ENCODE peak calls at places on chromosomes 5 and 9, in four cellular contexts. W is HCT116, Y is H9, N is cardiac muscle cell. A is an unnamed sample.

GRCh38 chr9:71628247-71628646 is 140.1 kb downstream of the CEMIP2 start:
- DNase-seq in W (no peak), Y (no peak), N (no peak), A (no peak)

GRCh38 chr5:31640024-31640423 is 1.1 kb downstream of the PDZD2 start:
- DNase-seq in W (no peak), Y (peak; percentile 46), N (peak; percentile 34), A (no peak)

GRCh38 chr9:135512904-135513303 is 8.3 kb upstream of the LCN1 start:
- DNase-seq in W (no peak), Y (peak; percentile 10), N (no peak), A (no peak)

GRCh38 chr5:168979140-168979539 is 321.8 kb downstream of the SLIT3 start:
- DNase-seq in W (no peak), Y (no peak), N (no peak), A (no peak)

GRCh38 chr9:114905160-114905940 is 25.0 kb downstream of the TNFSF8 start:
- DNase-seq in W (no peak), Y (no peak), N (no peak), A (no peak)

GRCh38 chr5:38527475-38527874 is 29.0 kb downstream of the LIFR start:
- DNase-seq in W (no peak), Y (no peak), N (no peak), A (no peak)

GRCh38 chr9:74092491-74092834 is 404.7 kb upstream of the RORB start:
- DNase-seq in W (no peak), Y (no peak), N (no peak), A (no peak)

GRCh38 chr9:115362101-115362500 is 244.1 kb upstream of the TNC start:
- DNase-seq in W (no peak), Y (no peak), N (no peak), A (no peak)

GRCh38 chr5:32909207-32909606 is 198.1 kb downstream of the NPR3 start:
- DNase-seq in W (no peak), Y (no peak), N (no peak), A (no peak)

GRCh38 chr9:94801685-94802084 is 75.2 kb downstream of the AOPEP start:
- DNase-seq in W (no peak), Y (no peak), N (no peak), A (no peak)

GRCh38 chr9:127981559-127982121 is 851 bp upstream of the EEIG1 start:
- DNase-seq in W (no peak), Y (no peak), N (no peak), A (no peak)

GRCh38 chr9:127318651-127319167 is 54.1 kb downstream of the GARNL3 start:
- DNase-seq in W (no peak), Y (no peak), N (peak; percentile 42), A (no peak)

GRCh38 chr5:77181596-77182304 is 28.7 kb upstream of the PDE8B start:
- DNase-seq in W (no peak), Y (no peak), N (no peak), A (no peak)

GRCh38 chr5:143533978-143534763 is 130.7 kb upstream of the NR3C1 start:
- DNase-seq in W (no peak), Y (no peak), N (no peak), A (no peak)

GRCh38 chr9:87148391-87149237 is 201.3 kb upstream of the GAS1 start:
- DNase-seq in W (no peak), Y (peak; percentile 86), N (peak; percentile 49), A (peak; percentile 18)
- TF ChIP-seq CTCF in W (no peak), Y (no peak), N (peak; percentile 29), A (no peak)

GRCh38 chr5:148848378-148849031 is 22.1 kb downstream of the ADRB2 start:
- DNase-seq in W (no peak), Y (no peak), N (no peak), A (no peak)
- H3K4me1 ChIP-seq in W (no peaks in the 10 kb centered on the region), Y (no peaks in the 10 kb centered on the region), N (no peaks in the 10 kb centered on the region), A (no peaks in the 10 kb centered on the region)

GRCh38 chr5:126368239-126368812 is 54.9 kb upstream of the GRAMD2B start:
- DNase-seq in W (no peak), Y (peak; percentile 73), N (no peak), A (no peak)

GRCh38 chr5:126369995-126370731 is 53.0 kb upstream of the GRAMD2B start:
- DNase-seq in W (no peak), Y (no peak), N (peak; percentile 20), A (peak; percentile 53)

GRCh38 chr5:126366199-126366560 is 57.0 kb upstream of the GRAMD2B start:
- DNase-seq in W (no peak), Y (no peak), N (no peak), A (no peak)

GRCh38 chr5:126370796-126371718 is 52.2 kb upstream of the GRAMD2B start:
- DNase-seq in W (no peak), Y (peak; percentile 51), N (no peak), A (no peak)

DNA sequence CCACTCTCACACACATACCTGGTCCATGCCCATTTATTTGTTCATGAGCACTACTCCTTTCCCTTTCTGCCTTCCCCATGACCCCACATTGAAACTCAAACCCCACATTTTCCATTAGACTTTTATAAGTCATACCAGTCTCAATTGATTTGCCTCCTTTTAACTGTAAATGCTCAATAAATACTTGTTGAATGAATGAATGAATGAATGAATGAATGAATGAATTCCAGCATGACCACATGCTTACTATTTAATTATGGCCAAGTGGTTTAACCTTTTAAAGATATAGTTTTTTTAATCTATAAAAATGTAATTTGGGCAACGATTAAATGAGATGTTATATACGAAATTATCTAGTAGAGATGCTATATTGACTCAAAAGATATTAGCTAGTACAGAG is 54.1 kb upstream of the GRAMD2B start:
- DNase-seq in W (no peak), Y (no peak), N (no peak), A (no peak)
- H3K27ac ChIP-seq in W (no peak overlapping the region), Y (no peak overlapping the region), N (no peak overlapping the region), A (no peak overlapping the region)

GRCh38 chr5:96595300-96596090 is 66.7 kb upstream of the CAST start:
- DNase-seq in W (no peak), Y (peak; percentile 45), N (no peak), A (no peak)
- TF ChIP-seq CTCF in W (peak; percentile 29), Y (peak; percentile 78), N (peak; percentile 36), A (peak; percentile 35)

GRCh38 chr5:16736158-16736994 is 119.6 kb upstream of the RETREG1 start:
- DNase-seq in W (peak; percentile 24), Y (peak; percentile 66), N (peak; percentile 10), A (no peak)
- H3K4me1 ChIP-seq in W (peaks cover 15% of the 10 kb centered on the region), Y (peaks cover 19% of the 10 kb centered on the region), N (peaks cover 18% of the 10 kb centered on the region), A (no peaks in the 10 kb centered on the region)

GRCh38 chr9:134388289-134388808 is 62.1 kb downstream of the RXRA start:
- DNase-seq in W (no peak), Y (no peak), N (no peak), A (no peak)
- H3K27ac ChIP-seq in W (no peak overlapping the region), Y (no peak overlapping the region), N (no peak overlapping the region), A (no peak overlapping the region)

GRCh38 chr5:116756531-116756930 is 181.9 kb upstream of the SEMA6A start:
- DNase-seq in W (no peak), Y (no peak), N (no peak), A (no peak)
- TF ChIP-seq CTCF in W (no peak), Y (no peak), N (peak; percentile 11), A (no peak)

DNA sequence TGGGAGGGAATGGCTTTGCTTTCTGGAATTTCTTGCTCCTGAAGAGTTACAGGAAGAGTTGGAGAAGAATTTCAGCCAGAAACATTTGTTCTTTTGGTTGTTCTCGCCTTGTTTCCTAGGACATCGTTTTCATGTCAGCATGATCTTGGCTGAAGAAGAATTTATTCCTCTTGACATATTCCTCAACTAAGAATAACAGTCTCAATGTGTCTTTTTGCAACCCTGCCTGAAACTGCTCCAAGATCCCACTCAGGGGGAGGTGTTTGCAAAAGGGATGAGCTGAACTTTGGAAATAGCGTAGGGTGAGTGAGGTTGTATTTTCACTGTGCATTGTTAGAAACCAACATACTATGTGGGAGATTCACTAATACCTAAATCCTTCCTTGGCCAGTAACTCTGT is 26.1 kb downstream of the MAMDC2 start:
- DNase-seq in W (no peak), Y (no peak), N (no peak), A (no peak)
- H3K4me1 ChIP-seq in W (no peaks in the 10 kb centered on the region), Y (no peaks in the 10 kb centered on the region), N (no peaks in the 10 kb centered on the region), A (no peaks in the 10 kb centered on the region)

GRCh38 chr5:139738777-139739611 is 56.6 kb upstream of the PSD2 start:
- DNase-seq in W (no peak), Y (no peak), N (no peak), A (no peak)
- H3K27ac ChIP-seq in W (peak overlapping the region; percentile 11), Y (no peak overlapping the region), N (no peak overlapping the region), A (no peak overlapping the region)

DNA sequence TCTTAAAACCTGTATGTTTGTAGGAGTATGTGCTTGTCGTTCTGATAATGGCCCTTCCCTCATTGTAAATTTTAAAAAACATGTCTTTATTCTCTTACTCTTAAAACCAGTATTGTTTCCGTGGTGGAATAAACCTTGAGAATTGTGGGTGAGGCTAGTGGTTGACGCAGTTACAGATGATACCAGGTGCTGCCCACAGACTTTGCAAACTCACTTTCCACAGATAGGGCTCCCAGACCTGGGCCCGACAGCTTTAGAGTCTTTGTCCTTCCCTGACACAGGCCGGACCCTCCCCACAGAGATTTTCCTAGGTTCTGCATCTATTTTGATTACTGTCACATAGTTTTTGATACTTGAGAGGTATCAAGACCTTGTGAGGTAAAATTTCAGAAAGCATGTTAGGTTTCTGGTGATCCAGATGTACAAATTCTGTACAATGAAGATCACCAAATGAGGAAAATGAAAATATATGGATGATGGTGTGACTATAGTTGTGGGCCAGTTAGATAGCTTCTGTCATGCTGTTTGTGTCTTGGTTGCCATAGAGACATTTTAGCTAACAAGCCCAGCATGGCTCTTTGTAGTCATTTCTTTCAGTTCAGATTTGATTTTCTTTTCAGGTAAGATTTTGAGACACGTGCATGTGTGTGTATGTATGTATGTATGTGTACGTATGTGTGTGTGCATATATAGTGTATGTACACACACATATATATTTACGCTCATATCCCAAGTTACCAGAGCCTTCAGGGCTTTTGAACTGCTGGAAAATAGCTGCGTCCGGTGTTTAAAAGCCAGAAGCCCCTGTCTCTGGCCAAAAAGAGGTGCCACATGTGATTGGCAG is 33.8 kb downstream of the DMRT1 start:
- DNase-seq in W (no peak), Y (no peak), N (no peak), A (no peak)
- TF ChIP-seq CTCF in W (no peak), Y (no peak), N (no peak), A (no peak)